ENCODE peak calls at places on chromosomes 12 and 14, in six cellular contexts. M is SJSA1, Q is heart right ventricle, Z is foreskin fibroblast, J is HEK293T, S is A549. B is an unnamed sample.

GRCh38 chr14:34030864-34031263 is 80.0 kb upstream of the EGLN3 start:
- DNase-seq in J (no peak), M (no peak), S (no peak), Q (peak), Z (peak), B (no peak)

GRCh38 chr14:34536951-34537676 is 2.4 kb downstream of the EAPP start:
- DNase-seq in M (no peak), Q (no peak), J (no peak), S (no peak), Z (no peak), B (no peak)

GRCh38 chr14:95388699-95389098 is 69.0 kb upstream of the CLMN start:
- DNase-seq in Z (peak), S (no peak), J (no peak), M (no peak), Q (no peak), B (no peak)

GRCh38 chr14:78790262-78790661 is 620.1 kb downstream of the NRXN3 start:
- DNase-seq in J (no peak), S (peak), Z (no peak), Q (no peak), M (no peak), B (no peak)

GRCh38 chr14:49966304-49966809 is 73.5 kb downstream of the ARF6 start:
- DNase-seq in J (no peak), S (peak), Z (peak), M (no peak), Q (no peak), B (no peak)

GRCh38 chr14:20412876-20413784 is at the start of gene TEP1:
- DNase-seq in S (peak), Q (peak), M (peak), Z (peak), J (peak), B (peak)

GRCh38 chr12:31828057-31828456 is 99.2 kb upstream of the AMN1 start:
- DNase-seq in M (no peak), J (no peak), S (no peak), Q (no peak), Z (no peak), B (no peak)

GRCh38 chr12:50220357-50221061 is 53.3 kb upstream of the CERS5 start:
- DNase-seq in Z (peak), J (no peak), S (peak), Q (no peak), M (no peak), B (no peak)

GRCh38 chr14:22185191-22185590 is 403.8 kb downstream of the DAD1 start:
- DNase-seq in Z (no peak), Q (no peak), M (no peak), J (no peak), S (no peak), B (no peak)

GRCh38 chr14:60777856-60778578 is 43.5 kb downstream of the MNAT1 start:
- DNase-seq in J (no peak), S (peak), Z (peak), Q (no peak), M (no peak), B (peak)

GRCh38 chr14:66405158-66405557 is 81.0 kb upstream of the CCDC196 start:
- DNase-seq in Q (no peak), M (no peak), S (no peak), J (no peak), Z (peak), B (no peak)